ENCODE peak calls at places on chromosome 5, in eight cellular contexts. N is psoas muscle, W is mammary epithelial cell, I is ovary, F is HCT116, T is foreskin fibroblast, E is sigmoid colon, U is fibroblast of the aortic adventitia. M is an unnamed sample.

GRCh38 chr5:98569288-98569687 is 204.2 kb upstream of the RGMB start:
- DNase-seq in T (no peak), W (peak), E (no peak), I (no peak), F (no peak), U (no peak), N (no peak), M (no peak)

GRCh38 chr5:612498-613424 is 621 bp downstream of the CEP72 start:
- DNase-seq in U (peak), N (no peak), E (peak), I (no peak), T (no peak), F (peak), W (peak), M (no peak)

GRCh38 chr5:1167361-1167727 is 34.1 kb upstream of the SLC6A19 start:
- DNase-seq in T (no peak), N (no peak), E (no peak), W (no peak), U (no peak), I (no peak), F (no peak), M (no peak)

GRCh38 chr5:17819786-17820185 is 185.5 kb downstream of the TAF11L14 start:
- DNase-seq in E (no peak), T (no peak), N (no peak), I (no peak), W (no peak), F (no peak), U (no peak), M (no peak)

GRCh38 chr5:1880377-1881272 is 2.1 kb downstream of the IRX4 start:
- DNase-seq in E (no peak), T (no peak), N (no peak), I (no peak), U (no peak), W (no peak), F (no peak), M (no peak)

GRCh38 chr5:176388003-176388340 is 426 bp downstream of the NOP16 start:
- DNase-seq in I (no peak), U (no peak), N (no peak), T (no peak), F (no peak), E (no peak), W (peak), M (no peak)

GRCh38 chr5:75616286-75616810 is 5.1 kb downstream of the ANKDD1B start:
- DNase-seq in U (peak), N (no peak), I (no peak), W (no peak), E (no peak), F (no peak), T (no peak), M (no peak)

GRCh38 chr5:108654042-108654441 is 93.7 kb upstream of the FER start:
- DNase-seq in F (no peak), U (peak), T (no peak), N (no peak), E (no peak), I (no peak), W (peak), M (no peak)

GRCh38 chr5:158856794-158857193 is 242.9 kb downstream of the EBF1 start:
- DNase-seq in T (no peak), F (no peak), U (no peak), I (no peak), N (no peak), E (no peak), W (no peak), M (no peak)

GRCh38 chr5:19240150-19240549 is 747.9 kb downstream of the CDH18 start:
- DNase-seq in I (no peak), U (peak), E (no peak), F (no peak), N (no peak), W (peak), T (peak), M (no peak)

GRCh38 chr5:180975338-180975737 is 13.3 kb upstream of the BTNL3 start:
- DNase-seq in N (no peak), I (no peak), E (no peak), W (no peak), T (no peak), F (no peak), U (no peak), M (no peak)

GRCh38 chr5:6712136-6712581 is 1.1 kb upstream of the TENT4A start:
- DNase-seq in F (no peak), U (peak), W (peak), I (peak), T (peak), N (peak), E (peak), M (no peak)

GRCh38 chr5:90632799-90633198 is 74.2 kb downstream of the ADGRV1 start:
- DNase-seq in T (no peak), U (no peak), F (no peak), E (no peak), W (no peak), I (no peak), N (no peak), M (no peak)

GRCh38 chr5:151663617-151664322 is 22.9 kb downstream of the SPARC start:
- DNase-seq in N (peak), U (peak), F (no peak), W (no peak), I (no peak), T (no peak), E (no peak), M (no peak)

GRCh38 chr5:77170-77501 is 14.8 kb upstream of the PLEKHG4B start:
- DNase-seq in W (no peak), U (no peak), N (no peak), F (no peak), I (no peak), E (no peak), T (no peak), M (no peak)

GRCh38 chr5:41925555-41925946 is 470 bp downstream of the FBXO4 start:
- DNase-seq in I (no peak), W (peak), U (peak), N (peak), F (no peak), E (peak), T (peak), M (no peak)

DNA sequence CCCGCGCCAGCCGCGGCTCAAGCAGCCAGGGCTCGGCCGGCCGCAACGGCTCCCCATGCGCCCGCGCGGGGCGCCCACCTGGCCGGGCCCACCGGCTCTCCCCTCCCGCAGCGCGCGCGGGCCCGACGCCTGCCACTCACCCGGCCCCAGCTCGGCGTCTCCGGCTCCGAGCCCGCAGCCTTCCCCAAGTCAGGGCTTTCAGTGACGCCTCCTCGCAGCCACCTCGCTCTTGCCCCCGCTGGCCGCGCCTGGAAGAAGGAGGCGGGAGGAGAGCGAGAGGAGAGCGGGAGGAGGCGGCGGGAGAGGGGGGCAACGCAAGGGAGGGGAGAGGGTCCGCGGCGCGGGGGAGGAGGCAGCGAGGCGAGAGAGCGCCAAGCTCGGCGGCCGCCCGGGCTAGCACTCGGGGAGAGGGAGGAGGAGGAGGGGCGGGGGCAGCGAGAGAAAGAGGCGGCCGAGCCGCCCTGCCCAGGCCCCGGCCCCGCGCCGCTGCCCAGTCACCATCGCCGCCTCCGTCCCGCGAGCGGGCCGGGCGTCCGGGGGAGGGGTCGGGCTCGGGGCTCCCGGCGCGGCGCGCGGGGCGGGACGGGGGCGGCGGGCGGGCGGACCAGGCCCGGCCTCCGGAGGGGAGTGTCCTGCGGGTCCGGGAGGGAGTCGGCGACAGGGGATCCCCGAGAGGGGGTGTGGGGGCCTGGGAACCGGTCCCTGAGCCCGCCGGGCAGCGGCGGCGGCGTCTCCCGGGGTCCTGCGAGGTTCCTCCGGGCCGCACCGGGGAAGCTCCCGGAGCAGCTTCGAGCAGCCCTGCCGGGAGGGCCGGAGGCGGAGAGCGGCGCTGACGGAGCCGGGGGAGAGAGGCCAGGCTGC is at the start of gene LHFPL2:
- DNase-seq in T (peak), E (peak), I (peak), W (peak), N (peak), F (no peak), U (peak), M (no peak)
- TF ChIP-seq CTCF in T (no peak), E (no peak), I (no peak), W (no peak), N (no peak), F (no peak), U (no peak), M (no peak)

DNA sequence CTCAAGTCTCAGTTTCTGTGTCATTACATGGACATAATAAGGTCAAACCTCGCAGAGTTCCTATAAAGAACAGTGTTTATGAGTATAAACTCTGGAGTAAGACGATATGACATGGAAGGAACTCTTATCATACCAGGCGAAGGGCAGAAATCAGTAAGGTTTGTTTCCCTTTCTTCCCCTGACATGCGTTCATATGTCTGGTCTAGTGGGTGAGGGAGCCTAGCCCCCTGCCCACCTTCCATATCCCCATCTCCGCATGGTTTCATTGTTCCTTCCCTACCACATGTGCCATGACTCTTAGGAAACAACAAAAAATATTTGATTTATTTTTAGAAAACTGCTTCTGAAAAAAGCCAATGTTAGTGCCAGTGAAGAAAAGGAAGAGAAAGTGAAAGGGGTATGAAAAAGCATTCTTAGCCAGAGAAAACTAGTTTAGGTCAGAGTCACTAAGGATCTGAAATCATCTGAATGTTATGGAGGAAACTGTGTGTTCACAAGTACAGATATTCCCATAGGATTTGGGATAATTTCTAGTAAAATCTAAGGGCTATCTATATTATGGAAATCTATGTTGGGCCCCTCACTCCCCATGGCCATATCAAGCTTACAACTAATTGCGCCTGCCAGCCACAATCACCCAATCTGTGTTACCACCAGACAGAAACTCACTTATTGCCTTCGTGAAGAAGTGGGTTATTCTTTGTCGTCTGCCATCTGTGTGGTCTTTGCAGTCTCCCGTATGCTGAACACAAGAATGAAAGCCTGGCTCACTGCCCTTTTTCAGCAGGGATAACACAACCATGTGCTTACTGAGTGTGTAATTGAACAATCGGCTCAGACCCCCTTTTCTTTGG is 19.9 kb upstream of the HMHB1 start:
- DNase-seq in U (no peak), F (no peak), N (no peak), E (no peak), T (no peak), W (no peak), I (no peak), M (no peak)
- H3K4me3 ChIP-seq in U (no peak), F (no peak), N (no peak), E (no peak), T (no peak), W (no peak), I (no peak), M (no peak)

GRCh38 chr5:72920690-72921089 is 35.2 kb upstream of the FCHO2 start:
- DNase-seq in U (peak), I (no peak), E (no peak), N (no peak), F (peak), W (peak), T (no peak), M (no peak)
- TF ChIP-seq CTCF in U (peak), I (no peak), E (no peak), N (peak), F (peak), W (peak), T (no peak), M (peak)

DNA sequence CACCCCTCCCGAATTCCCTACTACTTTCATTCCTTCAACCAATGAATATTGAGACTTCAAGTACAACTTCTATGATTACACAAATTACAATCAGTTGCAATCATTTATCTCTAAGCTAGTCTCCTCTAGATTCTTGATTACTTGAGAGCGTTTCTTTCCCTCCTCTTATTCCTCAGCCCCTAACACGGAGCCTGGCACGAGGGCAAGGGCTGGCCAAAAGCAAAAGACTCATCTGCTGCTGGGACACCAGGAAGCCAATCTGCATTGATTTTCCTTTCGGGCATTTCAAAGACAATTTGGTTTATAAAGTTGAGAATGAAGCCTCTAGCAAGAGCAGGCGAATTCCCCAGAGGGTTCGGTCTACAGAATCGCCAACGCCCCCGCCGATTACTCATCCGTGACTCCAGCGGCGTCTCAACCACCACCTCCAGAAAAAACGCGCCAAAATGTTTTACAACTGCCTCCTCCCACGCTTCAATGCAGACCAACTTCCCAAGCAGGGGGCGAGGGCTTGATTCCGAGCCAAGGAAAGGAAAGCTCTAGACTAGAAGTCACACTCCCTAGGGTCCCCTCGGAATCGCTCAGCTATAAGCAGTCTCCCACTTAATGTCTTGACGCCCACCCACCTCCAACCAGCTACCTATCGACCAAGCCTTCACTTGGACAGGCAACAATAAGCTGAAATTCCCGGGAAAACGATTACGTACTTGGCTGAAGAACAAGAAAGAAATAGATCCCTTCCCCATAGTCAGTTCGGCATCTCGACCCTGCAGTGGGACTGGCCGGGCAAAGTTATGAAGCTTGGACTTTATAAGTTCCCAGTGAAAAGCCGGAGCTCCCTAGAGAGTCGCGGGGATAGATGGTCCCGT is 1.4 kb downstream of the PCSK1 start:
- DNase-seq in E (no peak), I (no peak), U (peak), F (no peak), W (peak), T (peak), N (peak), M (no peak)
- H3K4me3 ChIP-seq in E (no peak), I (no peak), U (no peak), F (no peak), W (no peak), T (no peak), N (peak), M (no peak)

GRCh38 chr5:52924458-52924857 is 64.7 kb upstream of the ITGA2 start:
- DNase-seq in U (no peak), I (no peak), F (no peak), T (no peak), N (no peak), W (no peak), E (no peak), M (no peak)

GRCh38 chr5:52922384-52922783 is 66.8 kb upstream of the ITGA2 start:
- DNase-seq in U (peak), N (no peak), T (peak), I (no peak), E (peak), F (peak), W (peak), M (peak)

GRCh38 chr5:52915176-52915875 is 73.8 kb upstream of the ITGA2 start:
- DNase-seq in W (peak), U (peak), F (peak), I (peak), T (peak), E (peak), N (no peak), M (no peak)

GRCh38 chr5:52925001-52925400 is 64.2 kb upstream of the ITGA2 start:
- DNase-seq in I (no peak), E (no peak), T (no peak), N (no peak), W (no peak), U (no peak), F (no peak), M (no peak)

GRCh38 chr5:52920929-52921328 is 68.2 kb upstream of the ITGA2 start:
- DNase-seq in I (no peak), T (peak), N (no peak), F (no peak), E (no peak), W (no peak), U (peak), M (no peak)
- TF ChIP-seq CTCF in I (no peak), T (no peak), N (no peak), F (no peak), E (no peak), W (no peak), U (no peak), M (no peak)

M was measured in AG04449.